ENCODE peak calls at places on chromosome 5, in eight cellular contexts. F is tibial artery, K is fibroblast of lung, V is MCF 10A, L is AG10803, S is cardiac fibroblast, D is psoas muscle, U is WTC11. B is an unnamed sample.
A peak's percentile ranks its signal among the peaks of the same experiment; 100 is the strongest.

GRCh38 chr5:148388692-148389091 is 4.9 kb downstream of the FBXO38 start:
- DNase-seq in V (no peak), F (no peak), L (no peak), U (no peak), K (peak; percentile 52), D (no peak), S (no peak), B (no peak)

GRCh38 chr5:38830521-38831051 is 15.2 kb upstream of the OSMR start:
- DNase-seq in S (peak; percentile 77), U (no peak), L (no peak), F (no peak), D (no peak), K (peak; percentile 51), V (peak; percentile 90), B (no peak)

GRCh38 chr5:24749701-24750100 is 104.9 kb upstream of the CDH10 start:
- DNase-seq in S (no peak), K (no peak), V (no peak), D (no peak), U (no peak), F (no peak), L (peak; percentile 57), B (no peak)

GRCh38 chr5:143874312-143874711 is 62.4 kb downstream of the HMHB1 start:
- DNase-seq in U (no peak), K (peak; percentile 34), S (no peak), L (peak; percentile 79), F (no peak), D (no peak), V (no peak), B (no peak)

GRCh38 chr5:127968998-127969397 is 114.6 kb upstream of the SLC12A2 start:
- DNase-seq in U (no peak), S (peak; percentile 29), K (no peak), V (peak; percentile 16), L (peak; percentile 60), F (no peak), D (no peak), B (no peak)

GRCh38 chr5:132065951-132066701 is 5.7 kb downstream of the IL3 start:
- DNase-seq in K (no peak), F (no peak), U (no peak), V (no peak), D (peak; percentile 48), L (no peak), S (no peak), B (no peak)

GRCh38 chr5:177371120-177371537 is 13.1 kb upstream of the SLC34A1 start:
- DNase-seq in V (peak; percentile 16), F (no peak), S (no peak), D (no peak), L (no peak), K (no peak), U (no peak), B (no peak)

GRCh38 chr5:140039561-140039960 is 3.5 kb downstream of the NRG2 start:
- DNase-seq in K (no peak), F (peak; percentile 70), V (peak; percentile 98), L (peak; percentile 21), U (no peak), D (no peak), S (peak; percentile 41), B (peak; percentile 43)

GRCh38 chr5:143652104-143652700 is 159.8 kb upstream of the HMHB1 start:
- DNase-seq in D (no peak), V (peak; percentile 32), L (peak; percentile 49), U (no peak), S (no peak), K (no peak), F (no peak), B (no peak)

GRCh38 chr5:67455987-67456386 is 259.4 kb upstream of the CD180 start:
- DNase-seq in S (no peak), K (no peak), U (no peak), L (no peak), V (no peak), F (no peak), D (no peak), B (no peak)

GRCh38 chr5:40240111-40240510 is 439.6 kb upstream of the PTGER4 start:
- DNase-seq in U (no peak), S (peak; percentile 86), F (no peak), L (peak; percentile 38), D (no peak), K (peak; percentile 73), V (peak; percentile 65), B (no peak)

GRCh38 chr5:76716456-76717157 is 681 bp downstream of the F2R start:
- DNase-seq in V (no peak), D (no peak), U (peak; percentile 37), L (no peak), S (peak; percentile 50), K (no peak), F (no peak), B (no peak)

GRCh38 chr5:78761831-78762230 is 113.3 kb upstream of the LHFPL2 start:
- DNase-seq in D (no peak), L (no peak), S (no peak), F (no peak), U (no peak), V (no peak), K (no peak), B (no peak)

GRCh38 chr5:83044941-83045340 is 32.3 kb downstream of the TMEM167A start:
- DNase-seq in K (no peak), U (no peak), V (no peak), F (no peak), D (no peak), L (no peak), S (no peak), B (no peak)

GRCh38 chr5:149809919-149810691 is 80.0 kb downstream of the PPARGC1B start:
- DNase-seq in S (no peak), D (no peak), U (no peak), F (no peak), L (no peak), V (no peak), K (no peak), B (no peak)

GRCh38 chr5:93294184-93294583 is 286.8 kb downstream of the NR2F1-AS1 start:
- DNase-seq in V (peak; percentile 82), D (no peak), S (peak; percentile 62), U (no peak), K (no peak), L (peak; percentile 70), F (no peak), B (no peak)

GRCh38 chr5:170262061-170262764 is 29.4 kb downstream of the C5orf58 start:
- DNase-seq in V (no peak), K (no peak), S (no peak), F (no peak), D (no peak), L (no peak), U (no peak), B (no peak)

GRCh38 chr5:112861638-112861985 is 525 bp downstream of the SRP19 start:
- DNase-seq in D (no peak), F (no peak), K (no peak), V (no peak), L (no peak), S (no peak), U (no peak), B (no peak)

GRCh38 chr5:136446565-136446964 is 81.2 kb upstream of the TRPC7 start:
- DNase-seq in K (no peak), D (no peak), S (no peak), L (no peak), U (no peak), F (no peak), V (no peak), B (no peak)

GRCh38 chr5:88484367-88484766 is 215.7 kb upstream of the TMEM161B start:
- DNase-seq in U (no peak), F (no peak), L (no peak), V (no peak), D (no peak), K (no peak), S (no peak), B (no peak)
- TF ChIP-seq CTCF in U (no peak), F (no peak), L (no peak), V (no peak), D (no peak), K (no peak), S (no peak), B (no peak)

GRCh38 chr5:159887050-159887449 is 29.2 kb upstream of the ADRA1B start:
- DNase-seq in K (no peak), S (no peak), F (no peak), L (no peak), D (no peak), U (no peak), V (no peak), B (no peak)
- TF ChIP-seq CTCF in K (no peak), S (no peak), F (no peak), L (no peak), D (no peak), U (no peak), V (no peak), B (no peak)

GRCh38 chr5:123154857-123155467 is 65.9 kb downstream of the PRDM6 start:
- DNase-seq in U (no peak), V (no peak), L (no peak), D (no peak), S (no peak), K (peak; percentile 73), F (peak; percentile 76), B (no peak)

GRCh38 chr5:123163225-123163876 is 74.3 kb downstream of the PRDM6 start:
- DNase-seq in D (no peak), L (no peak), K (no peak), F (no peak), S (no peak), U (no peak), V (no peak), B (no peak)

GRCh38 chr5:123156577-123157296 is 67.7 kb downstream of the PRDM6 start:
- DNase-seq in K (peak; percentile 98), V (peak; percentile 73), S (peak; percentile 52), U (no peak), D (no peak), F (no peak), L (peak; percentile 68), B (no peak)

GRCh38 chr5:123155511-123155923 is 66.5 kb downstream of the PRDM6 start:
- DNase-seq in K (peak; percentile 95), S (no peak), F (no peak), V (no peak), U (no peak), D (no peak), L (no peak), B (no peak)

DNA sequence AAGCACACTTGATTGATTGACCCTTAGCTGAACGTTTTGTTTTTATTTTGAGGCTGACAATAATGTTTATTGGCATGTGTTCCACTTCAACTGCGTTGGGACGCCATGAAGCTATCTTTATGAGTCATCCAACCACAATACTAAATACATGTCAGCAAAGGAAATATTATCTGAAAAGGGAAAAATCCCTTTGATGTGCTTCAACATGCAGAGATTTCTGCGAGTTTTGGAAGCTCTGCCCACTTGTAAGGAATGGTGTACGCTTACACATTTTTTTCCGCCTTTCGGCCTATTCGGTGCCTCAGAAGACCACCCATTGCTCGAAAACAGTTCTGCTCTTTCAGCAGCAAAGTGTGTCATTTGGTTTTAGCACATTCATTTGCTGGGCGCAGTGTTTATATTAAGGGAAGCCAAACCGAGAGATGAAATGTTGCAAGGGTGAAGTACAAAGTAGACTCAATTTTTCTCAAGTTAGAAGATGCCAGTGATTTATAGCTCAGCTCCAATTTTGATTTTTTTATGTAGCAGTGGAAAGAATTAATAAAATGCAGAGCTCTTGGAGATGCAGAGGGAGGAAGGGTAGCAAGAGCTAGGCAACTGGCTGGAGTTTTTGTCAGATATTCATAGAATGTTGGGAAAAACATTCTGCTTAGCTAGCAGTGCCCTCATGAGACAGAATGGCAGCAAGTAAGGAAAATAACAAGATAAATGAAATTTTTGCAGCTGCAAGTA is 68.9 kb downstream of the PRDM6 start:
- DNase-seq in U (no peak), S (peak; percentile 45), F (no peak), K (peak; percentile 98), V (peak; percentile 82), L (peak; percentile 69), D (no peak), B (no peak)
- TF ChIP-seq CTCF in U (no peak), S (no peak), F (no peak), K (peak; percentile 44), V (no peak), L (peak; percentile 64), D (no peak), B (no peak)

GRCh38 chr5:18772475-18772874 is 1138.2 kb downstream of the TAF11L14 start:
- DNase-seq in D (no peak), V (peak; percentile 74), U (no peak), K (no peak), L (no peak), F (no peak), S (no peak), B (no peak)
- TF ChIP-seq CTCF in D (no peak), V (peak; percentile 74), U (no peak), K (no peak), L (no peak), F (no peak), S (no peak), B (no peak)

B was measured in GM13977.